ENCODE peak calls at places on chromosomes 2 and 18, in eight cellular contexts. K, P, J, Q, S, L, E and I are unnamed samples.

GRCh38 chr2:118667964-118668363 is 179.5 kb downstream of the EN1 start:
- DNase-seq in K (no peak), P (no peak), J (no peak), Q (no peak), S (no peak), L (no peak), E (no peak), I (no peak)

GRCh38 chr2:31729442-31730092 is 148.8 kb upstream of the SRD5A2 start:
- DNase-seq in K (peak), P (peak), J (peak), Q (no peak), S (no peak), L (peak), E (no peak), I (no peak)

GRCh38 chr2:222049946-222050345 is 248.9 kb downstream of the PAX3 start:
- DNase-seq in K (no peak), P (peak), J (no peak), Q (no peak), S (no peak), L (no peak), E (no peak), I (no peak)

GRCh38 chr2:75608684-75609333 is 37.8 kb upstream of the MRPL19 start:
- DNase-seq in K (peak), P (peak), J (peak), Q (peak), S (peak), L (peak), E (peak), I (no peak)

GRCh38 chr18:24600076-24600654 is 139.7 kb downstream of the HRH4 start:
- DNase-seq in K (peak), P (peak), J (no peak), Q (no peak), S (no peak), L (peak), E (no peak), I (peak)

GRCh38 chr2:55051026-55051866 is 995 bp upstream of the RTN4 start:
- DNase-seq in K (peak), P (peak), J (peak), Q (peak), S (no peak), L (no peak), E (peak), I (peak)

GRCh38 chr2:113818382-113818951 is 62.0 kb upstream of the SLC35F5 start:
- DNase-seq in K (no peak), P (peak), J (peak), Q (peak), S (no peak), L (no peak), E (no peak), I (peak)

GRCh38 chr2:241275504-241275903 is 40.0 kb downstream of the HDLBP start:
- DNase-seq in K (no peak), P (no peak), J (no peak), Q (no peak), S (no peak), L (no peak), E (no peak), I (no peak)

GRCh38 chr2:196420143-196420542 is 219.4 kb upstream of the CCDC150 start:
- DNase-seq in K (no peak), P (no peak), J (no peak), Q (no peak), S (no peak), L (no peak), E (no peak), I (no peak)

GRCh38 chr18:75455249-75456183 is 28.0 kb upstream of the SMIM21 start:
- DNase-seq in K (no peak), P (no peak), J (no peak), Q (peak), S (peak), L (no peak), E (no peak), I (no peak)

GRCh38 chr18:3350021-3350420 is 88.1 kb downstream of the MYL12B start:
- DNase-seq in K (no peak), P (no peak), J (no peak), Q (no peak), S (no peak), L (no peak), E (no peak), I (no peak)

GRCh38 chr2:229601396-229601795 is 113.0 kb downstream of the DNER start:
- DNase-seq in K (no peak), P (peak), J (no peak), Q (no peak), S (no peak), L (no peak), E (no peak), I (no peak)

GRCh38 chr2:222842517-222843174 is 18.2 kb upstream of the ACSL3 start:
- DNase-seq in K (peak), P (peak), J (peak), Q (no peak), S (no peak), L (no peak), E (no peak), I (no peak)

GRCh38 chr2:20179179-20179754 is 45.7 kb downstream of the SDC1 start:
- DNase-seq in K (no peak), P (no peak), J (no peak), Q (no peak), S (no peak), L (no peak), E (no peak), I (no peak)

GRCh38 chr2:24925815-24926214 is 5.8 kb upstream of the ADCY3 start:
- DNase-seq in K (no peak), P (no peak), J (no peak), Q (no peak), S (no peak), L (no peak), E (no peak), I (no peak)

GRCh38 chr2:69966496-69966895 is 5.1 kb upstream of the ASPRV1 start:
- DNase-seq in K (no peak), P (no peak), J (no peak), Q (no peak), S (no peak), L (no peak), E (no peak), I (no peak)

GRCh38 chr18:77080283-77080682 is 52.3 kb downstream of the MBP start:
- DNase-seq in K (no peak), P (no peak), J (no peak), Q (peak), S (no peak), L (peak), E (no peak), I (no peak)

GRCh38 chr2:131517106-131517831 is 10.4 kb upstream of the CCDC74A start:
- DNase-seq in K (no peak), P (no peak), J (no peak), Q (no peak), S (no peak), L (no peak), E (no peak), I (no peak)

GRCh38 chr2:64489081-64489761 is 34.9 kb upstream of the AFTPH start:
- DNase-seq in K (no peak), P (no peak), J (no peak), Q (no peak), S (no peak), L (no peak), E (no peak), I (no peak)

GRCh38 chr2:173898178-173898668 is 67.0 kb downstream of the SP3 start:
- DNase-seq in K (no peak), P (no peak), J (no peak), Q (no peak), S (no peak), L (no peak), E (no peak), I (no peak)

GRCh38 chr2:176552456-176553135 is 283.4 kb downstream of the MTX2 start:
- DNase-seq in K (no peak), P (no peak), J (no peak), Q (no peak), S (no peak), L (no peak), E (no peak), I (no peak)

GRCh38 chr18:58253318-58253717 is 209.3 kb downstream of the NEDD4L start:
- DNase-seq in K (no peak), P (no peak), J (no peak), Q (no peak), S (no peak), L (no peak), E (no peak), I (no peak)

GRCh38 chr2:233032551-233033320 is at the start of gene NEU2:
- DNase-seq in K (no peak), P (no peak), J (no peak), Q (no peak), S (no peak), L (no peak), E (no peak), I (no peak)

GRCh38 chr2:18339326-18339725 is 221.1 kb downstream of the RDH14 start:
- DNase-seq in K (no peak), P (no peak), J (no peak), Q (no peak), S (no peak), L (no peak), E (no peak), I (no peak)

GRCh38 chr2:13021470-13021957 is 304.8 kb downstream of the TRIB2 start:
- DNase-seq in K (no peak), P (no peak), J (no peak), Q (no peak), S (no peak), L (no peak), E (no peak), I (no peak)

GRCh38 chr2:233813236-233814062 is 35.3 kb downstream of the MROH2A start:
- DNase-seq in K (no peak), P (no peak), J (no peak), Q (no peak), S (no peak), L (no peak), E (no peak), I (no peak)

GRCh38 chr2:65471409-65471808 is 39.0 kb upstream of the SPRED2 start:
- DNase-seq in K (no peak), P (peak), J (no peak), Q (no peak), S (no peak), L (no peak), E (no peak), I (no peak)

GRCh38 chr2:63875143-63875542 is 33.4 kb downstream of the UGP2 start:
- DNase-seq in K (no peak), P (peak), J (no peak), Q (no peak), S (no peak), L (no peak), E (no peak), I (no peak)

GRCh38 chr2:44886409-44886808 is 55.1 kb upstream of the SIX3 start:
- DNase-seq in K (no peak), P (no peak), J (no peak), Q (no peak), S (no peak), L (no peak), E (no peak), I (no peak)

GRCh38 chr2:53505814-53506213 is 261.8 kb upstream of the CHAC2 start:
- DNase-seq in K (no peak), P (no peak), J (no peak), Q (no peak), S (no peak), L (no peak), E (no peak), I (no peak)

GRCh38 chr2:12763486-12763885 is 46.8 kb downstream of the TRIB2 start:
- DNase-seq in K (no peak), P (no peak), J (no peak), Q (no peak), S (no peak), L (no peak), E (no peak), I (no peak)

GRCh38 chr2:236449167-236449586 is 120.4 kb upstream of the ACKR3 start:
- DNase-seq in K (peak), P (peak), J (peak), Q (no peak), S (no peak), L (no peak), E (no peak), I (no peak)

GRCh38 chr2:142112648-142113278 is 18.1 kb downstream of the LRP1B start:
- DNase-seq in K (no peak), P (peak), J (no peak), Q (no peak), S (no peak), L (no peak), E (no peak), I (peak)

GRCh38 chr2:154455201-154455600 is 243.3 kb upstream of the KCNJ3 start:
- DNase-seq in K (no peak), P (no peak), J (no peak), Q (no peak), S (no peak), L (no peak), E (no peak), I (no peak)

GRCh38 chr18:3283908-3284307 is 22.0 kb downstream of the MYL12B start:
- DNase-seq in K (no peak), P (no peak), J (no peak), Q (no peak), S (no peak), L (no peak), E (no peak), I (no peak)

GRCh38 chr18:44465337-44465736 is 215.4 kb upstream of the SETBP1 start:
- DNase-seq in K (no peak), P (no peak), J (no peak), Q (no peak), S (no peak), L (no peak), E (no peak), I (no peak)

GRCh38 chr2:174035981-174036742 is 71.0 kb upstream of the SP3 start:
- DNase-seq in K (no peak), P (peak), J (no peak), Q (no peak), S (peak), L (no peak), E (no peak), I (no peak)

GRCh38 chr2:233418052-233418760 is 63.9 kb downstream of the DGKD start:
- DNase-seq in K (no peak), P (no peak), J (no peak), Q (no peak), S (no peak), L (no peak), E (peak), I (no peak)